ENCODE peak calls at places on chromosomes 6 and 20, in seven cellular contexts. S, E, W, J, Z, Q and D are unnamed samples.

GRCh38 chr6:21984551-21984950 is 312.3 kb downstream of the PRL start:
- DNase-seq in S (no peak), E (no peak), W (peak), J (no peak), Z (no peak), Q (no peak), D (no peak)

GRCh38 chr20:50413088-50413500 is 97.1 kb upstream of the PTPN1 start:
- DNase-seq in S (no peak), E (no peak), W (no peak), J (no peak), Z (peak), Q (peak), D (no peak)

GRCh38 chr6:85751374-85752055 is 108.8 kb upstream of the SYNCRIP start:
- DNase-seq in S (no peak), E (no peak), W (no peak), J (no peak), Z (no peak), Q (no peak), D (no peak)

GRCh38 chr6:125191916-125192609 is 38.5 kb downstream of the TPD52L1 start:
- DNase-seq in S (peak), E (peak), W (peak), J (peak), Z (peak), Q (peak), D (peak)

GRCh38 chr6:84052204-84052882 is 18.8 kb downstream of the MRAP2 start:
- DNase-seq in S (no peak), E (peak), W (peak), J (no peak), Z (peak), Q (peak), D (peak)

GRCh38 chr6:3540253-3540820 is 83.5 kb upstream of the SLC22A23 start:
- DNase-seq in S (no peak), E (no peak), W (no peak), J (no peak), Z (no peak), Q (no peak), D (no peak)

GRCh38 chr20:33680681-33681080 is 5.5 kb downstream of the E2F1 start:
- DNase-seq in S (no peak), E (no peak), W (no peak), J (no peak), Z (no peak), Q (no peak), D (no peak)

GRCh38 chr6:31727034-31727716 is 1.9 kb downstream of the DDAH2 start:
- DNase-seq in S (no peak), E (no peak), W (no peak), J (no peak), Z (no peak), Q (no peak), D (no peak)

DNA sequence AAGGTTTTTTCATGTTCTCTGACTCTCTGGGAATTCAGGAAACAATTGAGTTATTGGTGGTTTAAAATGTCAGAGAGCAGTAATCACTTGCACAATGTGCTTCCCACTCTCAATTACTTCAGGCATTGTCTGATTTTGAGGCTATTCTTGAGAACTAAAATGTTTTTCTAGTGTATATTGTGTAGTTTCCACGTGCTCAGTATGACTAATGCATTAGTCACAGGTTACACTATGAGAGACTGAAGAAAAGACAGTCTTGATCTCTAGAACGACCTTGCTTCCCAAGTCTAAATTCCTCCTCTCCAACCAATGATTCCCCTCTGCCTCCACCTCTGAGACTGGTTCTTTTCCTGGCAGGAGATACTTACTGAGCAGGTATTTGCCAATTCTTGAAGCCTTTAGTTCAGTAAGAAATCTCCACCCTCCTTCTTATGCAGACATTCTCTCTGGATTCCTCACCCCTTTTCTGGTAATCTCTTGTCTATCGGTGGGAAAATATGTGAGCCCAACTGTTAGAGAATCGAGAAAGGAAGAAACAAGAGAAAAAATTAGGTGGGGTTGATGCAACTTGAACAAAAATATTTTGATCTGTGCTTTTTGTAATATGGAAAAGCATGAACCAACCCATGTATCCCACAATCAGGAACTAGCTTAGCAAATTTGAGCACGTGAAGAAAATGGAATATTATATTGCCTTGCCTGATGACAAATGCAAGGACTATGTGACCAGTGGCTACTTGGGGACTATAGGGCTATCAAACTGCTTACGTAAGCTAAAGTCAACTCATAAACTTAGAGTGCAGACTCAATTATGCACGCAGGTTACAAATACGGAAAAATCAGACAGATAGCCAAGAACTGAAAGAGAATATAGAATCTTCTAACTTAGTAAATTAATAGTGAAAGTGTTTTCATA is 61.1 kb upstream of the SLC22A16 start:
- DNase-seq in S (peak), E (no peak), W (no peak), J (no peak), Z (peak), Q (no peak), D (no peak)
- TF ChIP-seq JUND in S (peak), E (peak), W (peak), J (no peak), Z (no peak), Q (no peak), D (no peak)

GRCh38 chr6:2162089-2162465 is 83.3 kb downstream of the GMDS start:
- DNase-seq in S (peak), E (no peak), W (no peak), J (no peak), Z (no peak), Q (peak), D (no peak)
- TF ChIP-seq JUND in S (no peak), E (no peak), W (no peak), J (no peak), Z (no peak), Q (no peak), D (no peak)

DNA sequence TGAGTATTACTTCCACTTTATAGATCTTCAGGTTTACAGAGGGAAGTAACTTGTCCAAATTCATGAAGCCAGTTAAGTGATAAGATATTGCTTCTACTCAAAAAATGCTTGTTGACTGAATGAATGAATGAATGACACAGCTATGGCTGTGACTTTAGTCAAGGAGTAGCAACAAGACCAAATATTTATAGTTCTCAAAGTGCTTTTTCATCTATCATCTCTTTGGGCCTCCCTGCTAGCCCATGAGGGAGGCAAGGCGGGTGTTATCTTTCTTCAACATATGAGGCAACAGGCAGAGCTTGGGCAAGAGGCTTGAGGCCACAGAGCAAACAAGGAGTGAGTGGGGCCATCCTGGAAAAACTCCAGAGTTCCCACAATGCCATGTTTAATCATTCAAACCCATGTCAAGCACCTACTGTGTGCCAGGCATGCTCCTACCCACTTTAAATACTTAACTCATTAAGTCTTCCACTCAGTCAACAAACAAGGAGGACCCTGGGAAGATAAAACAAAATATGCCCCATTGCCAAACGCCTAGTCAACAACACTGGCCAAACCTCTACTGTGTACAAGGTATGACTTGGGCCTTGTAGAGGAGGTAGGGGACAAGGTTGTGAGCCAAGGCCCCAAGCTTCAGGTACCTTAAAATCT is 15.9 kb downstream of the BCL2L1 start:
- DNase-seq in S (no peak), E (peak), W (no peak), J (no peak), Z (peak), Q (peak), D (no peak)
- TF ChIP-seq JUND in S (no peak), E (peak), W (no peak), J (no peak), Z (peak), Q (no peak), D (no peak)

GRCh38 chr20:41693136-41693979 is 75.2 kb upstream of the CHD6 start:
- DNase-seq in S (peak), E (peak), W (peak), J (peak), Z (peak), Q (peak), D (peak)
- TF ChIP-seq JUND in S (peak), E (no peak), W (no peak), J (no peak), Z (peak), Q (no peak), D (no peak)

DNA sequence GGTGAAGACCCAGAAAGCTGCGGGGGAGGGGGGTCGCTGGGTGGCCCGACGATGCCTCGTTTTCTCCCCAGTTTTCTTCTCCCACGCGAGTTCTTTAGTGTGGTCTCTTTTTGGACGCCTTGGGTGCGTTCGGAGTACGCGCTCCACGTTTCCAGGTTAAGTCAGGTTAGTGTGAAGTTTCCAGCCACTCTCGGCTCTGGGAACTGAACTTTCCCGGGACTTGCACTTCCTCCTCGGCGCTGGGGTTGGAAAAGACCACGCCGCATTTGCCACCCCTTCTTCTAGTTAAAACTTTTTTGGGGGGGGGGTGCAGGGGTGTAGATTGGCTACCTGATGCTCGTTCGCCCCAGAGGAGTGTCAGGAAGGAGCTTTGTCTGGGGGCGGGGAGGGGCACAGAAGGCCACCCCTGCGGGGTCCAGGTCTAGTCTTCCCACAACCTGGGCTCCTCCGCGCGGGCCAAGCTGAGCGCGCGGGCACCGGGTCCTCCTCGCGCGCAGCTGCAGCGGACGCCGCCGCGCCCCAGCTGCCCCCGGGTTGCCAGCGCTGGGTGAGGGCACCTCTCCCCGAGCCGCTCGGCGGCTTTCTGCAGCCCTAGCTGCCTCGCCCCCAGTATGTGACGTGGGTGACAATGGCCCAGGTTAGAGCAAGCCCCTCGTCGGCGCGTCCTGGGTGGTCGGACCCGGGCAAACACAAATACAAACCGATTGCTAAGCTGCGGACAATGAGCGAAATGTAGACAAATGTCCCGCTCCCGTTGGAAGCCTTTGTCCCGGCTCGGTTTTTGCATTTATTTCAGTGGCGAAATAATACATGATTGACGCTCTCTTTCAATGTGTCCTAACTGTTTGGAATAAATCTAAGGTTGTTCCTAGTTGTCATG is 1.7 kb upstream of the NKX2-2 start:
- DNase-seq in S (no peak), E (no peak), W (peak), J (no peak), Z (no peak), Q (peak), D (peak)
- TF ChIP-seq JUND in S (no peak), E (no peak), W (no peak), J (no peak), Z (no peak), Q (no peak), D (no peak)

DNA sequence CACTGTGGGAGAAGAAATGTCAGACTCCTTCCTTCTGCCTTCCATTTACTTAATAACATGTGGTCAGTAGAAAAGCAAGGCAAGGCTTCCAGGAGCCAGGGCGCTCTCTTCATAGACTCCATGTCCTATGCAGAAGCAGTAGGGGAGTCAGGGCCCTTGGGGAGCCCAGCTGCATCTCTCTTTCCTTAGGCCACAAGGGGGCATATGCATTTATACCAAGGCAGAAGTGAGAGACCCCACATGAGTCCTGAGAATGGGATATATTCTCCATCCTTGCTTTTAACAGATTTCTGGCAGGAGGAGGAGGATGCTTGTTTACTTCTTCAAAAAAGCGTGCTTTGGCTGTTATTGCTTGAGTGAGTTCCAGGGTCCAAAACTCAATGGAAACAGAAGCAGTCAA is 198.5 kb downstream of the HIVEP2 start:
- DNase-seq in S (no peak), E (peak), W (peak), J (no peak), Z (peak), Q (peak), D (no peak)
- TF ChIP-seq JUND in S (no peak), E (no peak), W (no peak), J (no peak), Z (no peak), Q (no peak), D (no peak)

DNA sequence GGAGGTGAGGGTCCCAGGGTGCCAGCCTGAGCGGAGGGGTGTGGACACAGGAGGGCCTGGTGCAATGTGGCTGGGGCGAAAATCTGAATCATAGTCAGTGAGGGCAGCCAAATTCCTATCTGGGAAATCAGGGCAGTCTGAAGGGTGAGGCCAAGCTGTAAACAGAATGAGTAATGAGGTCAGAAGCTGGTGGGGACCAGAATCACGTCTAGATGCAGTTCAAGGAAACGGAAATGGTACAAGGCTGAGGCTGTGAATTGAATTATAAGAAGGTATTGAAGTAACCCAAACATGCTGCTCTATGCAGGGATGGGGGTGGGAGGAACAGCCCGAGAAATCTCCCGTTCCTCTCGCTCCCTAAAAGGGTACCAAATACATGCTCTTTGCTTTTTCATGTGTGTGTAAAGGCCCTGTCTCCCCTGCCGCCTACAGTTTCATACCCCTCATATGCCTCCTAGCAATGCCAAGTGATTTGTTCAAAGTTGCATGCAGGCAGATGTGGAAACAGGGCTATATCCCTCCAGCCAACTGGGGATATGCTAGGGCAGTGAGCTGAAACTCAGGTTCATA is 35.2 kb upstream of the PIM1 start:
- DNase-seq in S (peak), E (no peak), W (no peak), J (no peak), Z (no peak), Q (no peak), D (no peak)
- TF ChIP-seq JUND in S (peak), E (peak), W (peak), J (no peak), Z (no peak), Q (no peak), D (no peak)